ENCODE peak calls at places on chromosome 12, in five cellular contexts. K is M059J, V is HS-5, P is GM12891, H is HuH-7. L is an unnamed sample.
A peak's percentile ranks its signal among the peaks of the same experiment; 100 is the strongest.

GRCh38 chr12:82524636-82525035 is 162.1 kb upstream of the TMTC2 start:
- DNase-seq in H (no peak), V (no peak), P (no peak), K (no peak), L (no peak)

GRCh38 chr12:873954-874353 is 75.5 kb downstream of the RAD52 start:
- DNase-seq in K (peak; percentile 29), H (no peak), P (no peak), V (no peak), L (no peak)

GRCh38 chr12:100499416-100499815 is 25.8 kb downstream of the NR1H4 start:
- DNase-seq in V (no peak), P (no peak), H (no peak), K (no peak), L (no peak)

GRCh38 chr12:5518584-5519365 is 86.9 kb downstream of the NTF3 start:
- DNase-seq in K (no peak), H (no peak), P (no peak), V (no peak), L (no peak)

GRCh38 chr12:56601503-56601902 is 28.6 kb downstream of the BAZ2A start:
- DNase-seq in K (no peak), P (no peak), H (peak; percentile 45), V (no peak), L (no peak)

GRCh38 chr12:104687823-104688573 is 231.2 kb downstream of the CHST11 start:
- DNase-seq in P (no peak), V (no peak), H (no peak), K (no peak), L (no peak)

GRCh38 chr12:66072566-66072965 is 58.0 kb downstream of the LLPH start:
- DNase-seq in K (no peak), V (no peak), H (no peak), P (no peak), L (no peak)

GRCh38 chr12:6871052-6871957 is 1.8 kb downstream of the SPSB2 start:
- DNase-seq in H (peak; percentile 53), P (no peak), K (peak; percentile 78), V (no peak), L (no peak)

GRCh38 chr12:19165446-19165845 is 35.9 kb downstream of the PLEKHA5 start:
- DNase-seq in V (no peak), P (no peak), H (no peak), K (no peak), L (no peak)

GRCh38 chr12:5213990-5214389 is 170.3 kb downstream of the KCNA5 start:
- DNase-seq in V (no peak), H (peak; percentile 24), K (no peak), P (no peak), L (no peak)

GRCh38 chr12:57299514-57300016 is 48.6 kb upstream of the STAC3 start:
- DNase-seq in P (no peak), V (no peak), K (peak; percentile 34), H (no peak), L (no peak)

GRCh38 chr12:85835810-85836715 is at the start of gene RASSF9:
- DNase-seq in K (peak; percentile 55), H (peak; percentile 34), V (no peak), P (no peak), L (peak; percentile 47)

GRCh38 chr12:32034045-32034444 is 72.6 kb upstream of the BICD1 start:
- DNase-seq in H (no peak), K (peak; percentile 12), P (no peak), V (no peak), L (peak; percentile 35)

GRCh38 chr12:13342971-13343370 is 146.4 kb downstream of the EMP1 start:
- DNase-seq in K (no peak), H (no peak), P (no peak), V (no peak), L (no peak)

GRCh38 chr12:52217223-52217622 is 15.8 kb upstream of the KRT7 start:
- DNase-seq in V (no peak), K (peak; percentile 50), H (no peak), P (no peak), L (no peak)